ENCODE peak calls at places on chromosomes 6 and 20, in ten cellular contexts. T, P, B, H, M, D, G, Z, L and Y are unnamed samples.

GRCh38 chr6:152701863-152702401 is 4.2 kb downstream of the MYCT1 start:
- DNase-seq in T (no peak), P (no peak), B (no peak), H (no peak), M (no peak), D (no peak), G (no peak), Z (no peak), L (no peak), Y (no peak)

GRCh38 chr6:140729521-140729920 is 1355.1 kb upstream of the CITED2 start:
- DNase-seq in T (no peak), P (no peak), B (no peak), H (no peak), M (no peak), D (no peak), G (no peak), Z (no peak), L (no peak), Y (no peak)

GRCh38 chr6:14120556-14120955 is 3.0 kb downstream of the CD83 start:
- DNase-seq in T (no peak), P (no peak), B (no peak), H (no peak), M (no peak), D (no peak), G (no peak), Z (no peak), L (no peak), Y (no peak)

GRCh38 chr20:46062151-46062550 is 27.6 kb downstream of the NCOA5 start:
- DNase-seq in T (no peak), P (no peak), B (no peak), H (no peak), M (no peak), D (no peak), G (no peak), Z (no peak), L (no peak), Y (no peak)

GRCh38 chr6:166635146-166635545 is 8.1 kb upstream of the RPS6KA2 start:
- DNase-seq in T (no peak), P (no peak), B (no peak), H (no peak), M (no peak), D (no peak), G (no peak), Z (no peak), L (no peak), Y (peak; percentile 8)

GRCh38 chr6:15429146-15430110 is 183.6 kb downstream of the JARID2 start:
- DNase-seq in T (no peak), P (no peak), B (no peak), H (no peak), M (no peak), D (no peak), G (no peak), Z (no peak), L (no peak), Y (no peak)

GRCh38 chr6:145813285-145814034 is 1.1 kb downstream of the FBXO30 start:
- DNase-seq in T (no peak), P (no peak), B (no peak), H (no peak), M (no peak), D (no peak), G (no peak), Z (no peak), L (peak; percentile 36), Y (no peak)

GRCh38 chr20:11430652-11431051 is 487.0 kb upstream of the BTBD3 start:
- DNase-seq in T (no peak), P (no peak), B (no peak), H (no peak), M (no peak), D (no peak), G (no peak), Z (no peak), L (no peak), Y (no peak)

GRCh38 chr20:64041040-64041780 is 5.2 kb downstream of the C20orf204 start:
- DNase-seq in T (no peak), P (no peak), B (no peak), H (no peak), M (no peak), D (no peak), G (no peak), Z (no peak), L (no peak), Y (no peak)

GRCh38 chr6:6891074-6891754 is 216.5 kb upstream of the RREB1 start:
- DNase-seq in T (no peak), P (peak; percentile 80), B (no peak), H (peak; percentile 75), M (no peak), D (no peak), G (no peak), Z (peak; percentile 51), L (no peak), Y (no peak)

DNA sequence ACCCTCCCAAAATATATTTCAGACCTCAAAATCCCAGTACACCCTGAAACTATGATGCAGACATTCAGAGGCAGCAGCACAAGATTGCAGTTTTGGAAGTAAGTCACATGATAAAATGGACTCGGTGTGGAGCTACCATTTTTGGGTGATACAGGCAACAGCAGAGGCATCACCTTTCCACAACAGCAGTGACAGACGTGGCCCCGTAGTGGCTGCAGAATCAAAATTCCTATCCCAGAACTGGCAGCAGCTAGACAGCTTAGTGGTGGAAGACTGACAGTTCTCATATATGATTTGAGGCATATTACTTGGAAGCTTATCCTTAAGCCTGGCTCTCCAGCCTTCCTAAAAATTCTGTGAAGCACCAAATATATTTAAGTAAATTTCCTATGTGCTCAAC is 19.9 kb downstream of the PLN start:
- DNase-seq in T (no peak), P (no peak), B (no peak), H (no peak), M (no peak), D (no peak), G (no peak), Z (no peak), L (no peak), Y (no peak)
- TF ChIP-seq POLR2A in T (no peak), P (no peak), B (no peak), H (no peak), M (no peak), D (no peak), G (no peak), Z (no peak), L (no peak), Y (no peak)

DNA sequence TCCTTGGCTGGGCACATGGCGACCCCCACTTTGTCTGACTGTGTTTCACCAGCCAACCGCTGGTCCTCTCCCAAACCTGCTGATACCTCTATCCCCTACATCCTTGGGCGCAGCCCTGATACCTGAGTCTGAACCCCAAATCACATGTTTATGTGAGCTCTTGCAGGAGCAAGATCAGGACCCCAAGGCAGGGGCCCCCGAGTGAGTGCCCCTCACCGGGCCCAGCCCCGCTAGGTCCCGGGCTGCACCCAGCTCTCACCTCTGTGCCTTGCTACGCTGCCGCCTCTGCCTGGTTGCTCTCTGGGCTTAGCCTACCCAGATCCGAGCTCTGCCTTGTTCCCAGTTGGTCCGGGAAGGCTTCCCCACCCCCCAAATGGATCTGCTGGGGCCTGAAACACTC is 248.6 kb downstream of the TAF4 start:
- DNase-seq in T (no peak), P (no peak), B (no peak), H (no peak), M (no peak), D (no peak), G (no peak), Z (no peak), L (no peak), Y (no peak)
- TF ChIP-seq EP300 in T (no peak), P (no peak), B (no peak), H (no peak), M (no peak), D (no peak), G (no peak), Z (no peak), L (no peak), Y (no peak)

GRCh38 chr6:35166160-35166919 is 25.2 kb upstream of the TCP11 start:
- DNase-seq in T (no peak), P (peak; percentile 35), B (no peak), H (peak; percentile 49), M (no peak), D (no peak), G (no peak), Z (no peak), L (no peak), Y (peak; percentile 44)

GRCh38 chr6:35167505-35167904 is 26.4 kb upstream of the TCP11 start:
- DNase-seq in T (no peak), P (no peak), B (no peak), H (no peak), M (no peak), D (no peak), G (no peak), Z (no peak), L (no peak), Y (no peak)

GRCh38 chr6:35164868-35165267 is 23.7 kb upstream of the TCP11 start:
- DNase-seq in T (no peak), P (no peak), B (no peak), H (no peak), M (no peak), D (no peak), G (no peak), Z (no peak), L (no peak), Y (no peak)

GRCh38 chr6:35164277-35164676 is 23.1 kb upstream of the TCP11 start:
- DNase-seq in T (no peak), P (no peak), B (no peak), H (no peak), M (no peak), D (no peak), G (no peak), Z (no peak), L (no peak), Y (no peak)

DNA sequence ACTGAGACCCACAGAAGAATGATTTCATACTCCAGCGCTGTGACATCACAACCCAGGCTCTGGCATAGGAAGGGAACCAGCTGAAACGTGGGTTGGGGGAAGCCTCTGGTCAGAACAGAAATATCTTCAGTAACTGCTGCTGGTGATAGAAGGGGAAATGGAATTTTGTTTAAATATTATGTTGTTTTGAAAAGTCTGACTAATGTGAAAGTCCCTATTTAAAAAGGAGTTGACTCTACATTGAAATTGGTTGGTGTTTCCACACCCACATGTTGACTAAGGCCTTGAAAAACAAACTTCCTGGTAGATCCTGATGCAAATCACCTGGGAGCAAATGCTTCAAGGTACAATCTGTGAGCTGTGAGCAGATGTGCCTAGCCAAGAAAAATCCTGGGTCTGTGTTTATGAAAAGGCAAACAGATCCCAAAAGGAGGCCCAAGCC is 24.5 kb upstream of the TCP11 start:
- DNase-seq in T (no peak), P (peak; percentile 58), B (no peak), H (peak; percentile 26), M (no peak), D (no peak), G (no peak), Z (no peak), L (peak; percentile 47), Y (peak; percentile 37)
- TF ChIP-seq POLR2A in T (no peak), P (no peak), B (no peak), H (no peak), M (no peak), D (no peak), G (no peak), Z (no peak), L (no peak), Y (no peak)

DNA sequence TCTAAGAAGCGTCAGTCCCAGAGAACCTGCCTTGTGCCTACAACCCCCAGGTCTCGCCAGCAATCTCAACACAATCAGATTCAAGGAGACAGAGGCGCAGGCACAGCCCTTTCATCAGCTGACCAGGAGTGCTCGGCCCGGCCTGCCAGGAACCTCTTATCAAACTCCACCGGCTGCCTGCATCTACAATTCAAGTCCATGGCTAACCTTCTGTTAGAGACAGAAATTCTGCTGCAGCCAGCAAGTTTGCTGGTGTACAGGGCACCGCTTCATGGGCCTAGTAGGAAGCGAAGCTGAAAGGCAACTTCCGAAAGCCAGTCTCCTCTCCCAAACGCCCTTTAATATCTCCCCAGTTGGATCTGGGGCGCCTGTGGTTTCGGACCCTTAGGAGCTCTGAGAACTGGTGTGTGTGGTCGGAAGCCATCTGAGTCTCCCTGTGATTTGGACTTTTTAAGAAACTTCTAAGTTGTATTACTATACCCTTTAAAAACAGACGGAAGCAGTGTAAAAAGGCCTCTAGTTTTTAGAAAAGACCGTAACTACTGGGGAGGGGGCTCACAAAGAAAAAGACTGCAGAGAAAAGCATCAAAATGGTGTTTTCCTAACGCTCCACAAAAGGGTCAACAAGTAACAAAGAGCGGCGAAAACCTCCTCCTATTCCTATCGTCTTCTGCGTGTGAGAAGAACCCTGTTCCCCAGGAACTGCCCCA is 1.7 kb downstream of the EZR start:
- DNase-seq in T (peak; percentile 45), P (peak; percentile 83), B (no peak), H (peak; percentile 68), M (peak; percentile 76), D (peak; percentile 70), G (no peak), Z (no peak), L (peak; percentile 46), Y (peak; percentile 84)
- TF ChIP-seq EP300 in T (no peak), P (no peak), B (no peak), H (no peak), M (peak; percentile 86), D (no peak), G (no peak), Z (no peak), L (no peak), Y (no peak)